ENCODE peak calls at places on chromosome 7, in ten cellular contexts. X is endothelial cell of umbilical vein, A is uterus, C is body of pancreas, F is A549, R is HCT116, B is IMR-90, E is gastrocnemius medialis, S is prostate gland, K is esophagus squamous epithelium. V is an unnamed sample.

GRCh38 chr7:91843831-91844230 is 36.7 kb downstream of the MTERF1 start:
- DNase-seq in X (no peak), A (no peak), C (no peak), F (no peak), R (no peak), B (no peak), E (no peak), S (no peak), K (no peak), V (no peak)

GRCh38 chr7:73918926-73919693 is 58.2 kb downstream of the TMEM270 start:
- DNase-seq in X (no peak), A (no peak), C (no peak), F (no peak), R (no peak), B (no peak), E (no peak), S (no peak), K (no peak), V (peak)

GRCh38 chr7:351681-352480 is 61.9 kb downstream of the FOXL3 start:
- DNase-seq in X (no peak), A (no peak), C (no peak), F (no peak), R (no peak), B (no peak), E (no peak), S (no peak), K (no peak), V (no peak)

GRCh38 chr7:112723416-112723815 is 66.8 kb downstream of the TMEM168 start:
- DNase-seq in X (no peak), A (no peak), C (no peak), F (no peak), R (no peak), B (peak), E (no peak), S (no peak), K (no peak), V (no peak)

GRCh38 chr7:37853468-37853867 is 5.1 kb downstream of the NME8 start:
- DNase-seq in X (peak), A (no peak), C (peak), F (peak), R (peak), B (no peak), E (no peak), S (no peak), K (no peak), V (peak)

GRCh38 chr7:2631924-2632716 is at the start of gene TTYH3:
- DNase-seq in X (peak), A (peak), C (peak), F (peak), R (no peak), B (no peak), E (no peak), S (no peak), K (no peak), V (peak)

GRCh38 chr7:107939472-107940145 is 48.6 kb downstream of the DLD start:
- DNase-seq in X (peak), A (peak), C (no peak), F (no peak), R (no peak), B (peak), E (no peak), S (no peak), K (no peak), V (no peak)

GRCh38 chr7:6382797-6383196 is 65.0 kb downstream of the DAGLB start:
- DNase-seq in X (peak), A (no peak), C (no peak), F (no peak), R (no peak), B (no peak), E (no peak), S (no peak), K (no peak), V (peak)

GRCh38 chr7:26005683-26006410 is 146.2 kb upstream of the NFE2L3 start:
- DNase-seq in X (no peak), A (no peak), C (peak), F (no peak), R (no peak), B (no peak), E (no peak), S (no peak), K (no peak), V (no peak)

GRCh38 chr7:33062023-33062781 is at the start of gene NT5C3A:
- DNase-seq in X (peak), A (peak), C (peak), F (peak), R (no peak), B (no peak), E (no peak), S (peak), K (no peak), V (peak)

GRCh38 chr7:123594813-123595241 is 6.8 kb upstream of the ASB15 start:
- DNase-seq in X (no peak), A (no peak), C (no peak), F (no peak), R (no peak), B (no peak), E (no peak), S (no peak), K (no peak), V (no peak)

GRCh38 chr7:636396-636795 is 90.1 kb upstream of the DNAAF5 start:
- DNase-seq in X (no peak), A (no peak), C (peak), F (peak), R (peak), B (no peak), E (no peak), S (no peak), K (no peak), V (peak)

GRCh38 chr7:43328785-43329380 is 216.4 kb downstream of the HECW1 start:
- DNase-seq in X (no peak), A (no peak), C (peak), F (no peak), R (no peak), B (no peak), E (no peak), S (no peak), K (no peak), V (no peak)

GRCh38 chr7:43337191-43337590 is 224.7 kb downstream of the HECW1 start:
- DNase-seq in X (no peak), A (no peak), C (no peak), F (no peak), R (no peak), B (no peak), E (no peak), S (no peak), K (no peak), V (no peak)

GRCh38 chr7:43337811-43338210 is 225.4 kb downstream of the HECW1 start:
- DNase-seq in X (no peak), A (no peak), C (no peak), F (no peak), R (no peak), B (no peak), E (no peak), S (no peak), K (no peak), V (no peak)

GRCh38 chr7:43332193-43332796 is 219.8 kb downstream of the HECW1 start:
- DNase-seq in X (no peak), A (no peak), C (no peak), F (no peak), R (no peak), B (no peak), E (no peak), S (no peak), K (no peak), V (no peak)
- TF ChIP-seq CTCF in X (no peak), A (no peak), C (no peak), F (no peak), R (no peak), B (no peak), E (no peak), S (no peak), K (no peak), V (no peak)

GRCh38 chr7:100430450-100431285 is 1.0 kb downstream of the MEPCE start:
- DNase-seq in X (no peak), A (no peak), C (no peak), F (no peak), R (no peak), B (peak), E (no peak), S (no peak), K (no peak), V (no peak)

GRCh38 chr7:100428199-100428966 is at the start of gene ZCWPW1:
- DNase-seq in X (peak), A (peak), C (peak), F (peak), R (peak), B (peak), E (peak), S (peak), K (peak), V (peak)

GRCh38 chr7:100431286-100431735 is 1.7 kb downstream of the MEPCE start:
- DNase-seq in X (no peak), A (no peak), C (no peak), F (no peak), R (no peak), B (no peak), E (no peak), S (no peak), K (no peak), V (no peak)

GRCh38 chr7:100428967-100429636 is 529 bp upstream of the MEPCE start:
- DNase-seq in X (peak), A (peak), C (peak), F (peak), R (peak), B (peak), E (peak), S (peak), K (peak), V (peak)

DNA sequence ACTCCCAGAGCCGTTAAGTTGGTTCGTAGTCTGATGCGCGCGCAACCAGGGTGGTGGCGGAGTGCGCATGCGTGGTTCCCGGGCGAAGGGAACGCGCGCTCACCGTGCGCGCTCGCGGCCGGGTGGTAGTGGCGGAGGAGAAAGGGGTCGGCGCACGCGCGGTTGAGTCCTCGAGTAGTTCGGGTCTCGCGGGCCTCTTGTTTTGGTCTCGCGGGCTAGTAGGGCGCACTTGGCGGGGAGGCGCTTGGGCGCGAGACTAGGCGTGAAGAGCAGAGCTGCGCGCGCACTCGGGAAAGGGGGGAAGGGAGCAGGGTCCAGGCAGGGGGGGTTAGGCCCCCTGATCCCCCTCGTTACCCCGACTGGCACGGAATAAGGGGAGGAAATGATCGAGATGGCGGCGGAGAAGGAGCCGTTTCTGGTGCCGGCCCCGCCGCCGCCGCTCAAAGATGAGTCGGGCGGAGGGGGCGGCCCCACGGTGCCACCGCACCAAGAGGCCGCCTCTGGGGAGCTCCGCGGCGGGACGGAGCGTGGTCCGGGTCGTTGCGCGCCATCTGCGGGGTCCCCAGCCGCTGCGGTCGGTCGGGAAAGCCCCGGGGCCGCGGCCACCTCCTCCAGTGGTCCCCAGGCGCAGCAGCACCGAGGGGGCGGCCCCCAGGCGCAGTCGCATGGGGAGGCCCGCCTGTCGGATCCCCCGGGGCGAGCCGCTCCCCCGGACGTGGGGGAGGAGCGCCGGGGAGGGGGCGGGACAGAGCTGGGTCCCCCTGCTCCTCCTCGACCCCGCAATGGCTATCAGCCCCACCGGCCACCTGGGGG is at the start of gene MEPCE:
- DNase-seq in X (peak), A (peak), C (peak), F (peak), R (peak), B (peak), E (peak), S (peak), K (peak), V (peak)
- TF ChIP-seq POLR2A in X (no peak), A (peak), C (peak), F (peak), R (peak), B (no peak), E (peak), S (peak), K (no peak), V (peak)

GRCh38 chr7:130273081-130273699 is 6.5 kb downstream of the CPA2 start:
- DNase-seq in X (peak), A (peak), C (peak), F (no peak), R (no peak), B (peak), E (no peak), S (peak), K (no peak), V (peak)
- H3K4me3 ChIP-seq in X (no peak), A (peak), C (no peak), F (no peak), R (no peak), B (no peak), E (peak), S (no peak), K (no peak), V (peak)

GRCh38 chr7:52925332-52925731 is 110.1 kb upstream of the POM121L12 start:
- DNase-seq in X (no peak), A (no peak), C (no peak), F (no peak), R (no peak), B (no peak), E (no peak), S (no peak), K (no peak), V (peak)

GRCh38 chr7:52917982-52918578 is 117.4 kb upstream of the POM121L12 start:
- DNase-seq in X (peak), A (no peak), C (peak), F (no peak), R (no peak), B (no peak), E (no peak), S (no peak), K (no peak), V (peak)

GRCh38 chr7:52920977-52921376 is 114.5 kb upstream of the POM121L12 start:
- DNase-seq in X (no peak), A (no peak), C (no peak), F (no peak), R (no peak), B (no peak), E (no peak), S (no peak), K (no peak), V (no peak)
- TF ChIP-seq CTCF in X (no peak), A (no peak), C (no peak), F (no peak), R (no peak), B (no peak), E (no peak), S (no peak), K (no peak), V (no peak)

GRCh38 chr7:45225560-45226335 is 68.2 kb downstream of the RAMP3 start:
- DNase-seq in X (no peak), A (no peak), C (no peak), F (no peak), R (no peak), B (no peak), E (no peak), S (no peak), K (no peak), V (no peak)

GRCh38 chr7:45233249-45233775 is 75.7 kb downstream of the RAMP3 start:
- DNase-seq in X (no peak), A (no peak), C (no peak), F (no peak), R (no peak), B (no peak), E (no peak), S (no peak), K (no peak), V (no peak)

GRCh38 chr7:45230611-45231165 is 73.1 kb downstream of the RAMP3 start:
- DNase-seq in X (no peak), A (no peak), C (no peak), F (no peak), R (no peak), B (no peak), E (no peak), S (no peak), K (no peak), V (no peak)

GRCh38 chr7:45230083-45230482 is 72.5 kb downstream of the RAMP3 start:
- DNase-seq in X (no peak), A (no peak), C (no peak), F (no peak), R (no peak), B (no peak), E (no peak), S (no peak), K (no peak), V (no peak)

DNA sequence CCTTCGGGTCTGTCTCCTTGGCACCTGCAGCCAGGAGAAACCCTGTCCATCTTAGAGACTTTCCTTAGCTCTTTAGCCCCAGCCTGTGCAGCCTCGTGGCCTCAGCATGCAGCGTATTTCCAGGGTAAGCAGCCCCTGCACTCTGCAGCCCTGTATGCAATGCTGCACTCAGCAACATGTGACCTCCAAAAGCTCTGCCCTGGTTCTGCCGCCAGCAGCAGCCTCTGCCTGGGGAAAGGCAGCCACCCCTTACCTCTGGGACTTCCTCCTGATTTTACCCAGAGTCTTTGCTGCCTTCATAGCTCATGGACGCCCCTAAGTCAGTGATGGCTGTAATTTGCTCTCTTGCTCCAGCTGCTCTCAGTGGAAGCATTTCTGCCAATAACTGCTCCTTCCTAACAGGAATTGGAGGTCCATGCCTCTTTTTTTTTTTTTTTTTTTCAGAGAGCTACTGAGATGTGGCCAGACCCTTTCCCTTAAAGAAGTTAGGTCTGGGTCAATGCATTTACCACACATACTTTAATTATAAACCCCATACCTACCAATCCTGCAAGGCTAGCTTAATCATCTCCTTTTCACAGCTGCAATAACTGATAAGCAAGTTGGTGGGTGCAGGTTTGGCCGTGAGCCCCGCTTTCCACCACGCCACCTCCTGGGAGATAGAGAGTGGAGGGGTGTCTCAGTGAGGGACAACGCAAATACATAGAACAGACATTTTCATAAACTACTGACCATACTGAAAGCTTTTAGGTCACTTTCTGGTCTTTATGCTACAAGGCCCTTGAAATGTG is 71.7 kb downstream of the RAMP3 start:
- DNase-seq in X (no peak), A (no peak), C (no peak), F (no peak), R (no peak), B (no peak), E (no peak), S (no peak), K (no peak), V (no peak)
- TF ChIP-seq POLR2A in X (no peak), A (no peak), C (no peak), F (no peak), R (no peak), B (no peak), E (no peak), S (no peak), K (no peak), V (no peak)